ENCODE peak calls at places on chromosomes 7 and 10, in four cellular contexts. T, O, E and N are unnamed samples.
A peak's percentile ranks its signal among the peaks of the same experiment; 100 is the strongest.

GRCh38 chr7:41912426-41912825 is 209.5 kb upstream of the INHBA start:
- DNase-seq in T (no peak), O (no peak), E (no peak), N (no peak)

GRCh38 chr7:64883113-64883905 is 19.8 kb upstream of the ZNF273 start:
- DNase-seq in T (no peak), O (no peak), E (no peak), N (no peak)

GRCh38 chr7:155143381-155143780 is 73.3 kb downstream of the HTR5A start:
- DNase-seq in T (no peak), O (no peak), E (no peak), N (no peak)

GRCh38 chr7:5630670-5631069 is 150.8 kb downstream of the RNF216 start:
- DNase-seq in T (no peak), O (no peak), E (no peak), N (no peak)

GRCh38 chr10:125936331-125936730 is 40.0 kb downstream of the FANK1 start:
- DNase-seq in T (no peak), O (peak; percentile 28), E (no peak), N (no peak)

GRCh38 chr7:19110778-19111175 is 6.7 kb downstream of the TWIST1 start:
- DNase-seq in T (no peak), O (no peak), E (no peak), N (no peak)

GRCh38 chr7:66629659-66630058 is 978 bp downstream of the KCTD7 start:
- DNase-seq in T (no peak), O (no peak), E (no peak), N (no peak)

GRCh38 chr7:43825391-43825808 is 43.9 kb downstream of the MRPS24 start:
- DNase-seq in T (no peak), O (no peak), E (no peak), N (no peak)

GRCh38 chr7:40059057-40059456 is 75.4 kb downstream of the MPLKIP start:
- DNase-seq in T (no peak), O (no peak), E (no peak), N (no peak)

GRCh38 chr10:112732277-112732891 is 217.7 kb upstream of the TCF7L2 start:
- DNase-seq in T (no peak), O (peak; percentile 7), E (no peak), N (no peak)

DNA sequence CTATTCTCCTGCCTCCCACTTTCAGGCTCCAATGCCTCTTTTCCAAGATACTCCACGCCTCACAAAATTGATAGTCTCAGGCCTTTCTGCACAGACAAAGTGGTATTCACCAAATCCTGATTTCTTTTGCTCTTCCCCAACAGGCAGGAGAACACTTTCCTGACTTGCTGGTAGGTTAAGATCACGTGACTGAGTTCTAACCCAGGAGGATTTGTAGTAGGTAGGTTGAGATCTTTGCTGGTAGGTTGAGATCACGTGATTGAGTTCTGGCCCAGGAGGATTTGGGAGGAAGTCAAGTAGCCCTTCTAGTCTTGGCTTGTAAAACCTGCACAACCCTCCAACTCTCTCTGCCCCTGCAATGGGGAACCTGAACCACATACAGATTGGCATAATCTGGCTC is 741.5 kb downstream of the TYW1 start:
- DNase-seq in T (no peak), O (no peak), E (no peak), N (no peak)
- H4K20me1 ChIP-seq in T (no peaks in the 10 kb centered on the region), O (no peaks in the 10 kb centered on the region), E (no peaks in the 10 kb centered on the region), N (no peaks in the 10 kb centered on the region)

GRCh38 chr10:122033224-122033926 is 44.4 kb downstream of the TACC2 start:
- DNase-seq in T (no peak), O (no peak), E (no peak), N (no peak)

GRCh38 chr10:122030200-122030552 is 41.2 kb downstream of the TACC2 start:
- DNase-seq in T (no peak), O (no peak), E (no peak), N (no peak)

GRCh38 chr10:122029503-122030199 is 40.7 kb downstream of the TACC2 start:
- DNase-seq in T (no peak), O (no peak), E (no peak), N (no peak)

DNA sequence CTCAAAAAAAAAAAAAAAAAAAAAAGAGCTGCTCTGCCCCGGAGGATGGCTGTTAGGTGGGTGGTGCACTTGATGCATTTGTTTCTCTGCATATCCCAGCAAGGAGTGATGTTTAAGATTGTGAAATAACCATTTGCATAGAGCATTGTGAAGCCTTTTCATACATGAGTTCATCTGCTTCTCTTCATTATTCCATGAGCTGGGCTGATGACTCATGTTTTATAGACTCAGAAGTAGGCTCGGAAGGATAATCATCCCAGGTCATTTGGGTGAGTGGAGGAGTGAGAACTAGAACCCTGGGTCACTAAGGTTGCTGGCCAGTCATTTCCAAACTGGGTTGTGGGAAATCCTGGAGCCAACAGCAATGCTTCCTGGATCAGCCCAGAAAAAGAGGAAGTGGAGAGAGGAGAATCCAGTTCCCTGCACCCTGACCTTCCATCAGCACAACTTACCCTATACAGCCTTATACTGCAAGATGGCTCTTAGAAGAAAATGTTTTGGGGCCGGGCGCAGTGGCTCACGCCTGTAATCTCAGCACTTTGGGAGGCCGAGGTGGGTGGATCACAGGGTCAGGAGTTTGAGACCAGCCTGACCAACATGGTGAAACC is 45.3 kb downstream of the TACC2 start:
- DNase-seq in T (no peak), O (no peak), E (peak; percentile 62), N (no peak)
- H3K4me2 ChIP-seq in T (no peak overlapping the region), O (no peak overlapping the region), E (no peak overlapping the region), N (no peak overlapping the region)

GRCh38 chr7:37320840-37321468 is 127.7 kb downstream of the ELMO1 start:
- DNase-seq in T (no peak), O (no peak), E (peak; percentile 44), N (no peak)
- H4K20me1 ChIP-seq in T (peaks cover 22% of the 10 kb centered on the region), O (no peaks in the 10 kb centered on the region), E (no peaks in the 10 kb centered on the region), N (peaks cover 25% of the 10 kb centered on the region)

GRCh38 chr10:74841265-74841973 is 15.0 kb downstream of the KAT6B start:
- DNase-seq in T (no peak), O (no peak), E (no peak), N (no peak)

GRCh38 chr10:74839708-74840107 is 13.3 kb downstream of the KAT6B start:
- DNase-seq in T (no peak), O (no peak), E (no peak), N (no peak)

GRCh38 chr10:74837750-74838149 is 11.3 kb downstream of the KAT6B start:
- DNase-seq in T (no peak), O (no peak), E (no peak), N (no peak)

GRCh38 chr10:74846958-74847357 is 20.6 kb downstream of the KAT6B start:
- DNase-seq in T (no peak), O (no peak), E (no peak), N (no peak)

GRCh38 chr10:74842301-74842700 is 15.9 kb downstream of the KAT6B start:
- DNase-seq in T (no peak), O (no peak), E (no peak), N (no peak)
- H3K4me2 ChIP-seq in T (no peak overlapping the region), O (no peak overlapping the region), E (no peak overlapping the region), N (no peak overlapping the region)